ENCODE peak calls at places on chromosomes 13 and 19, in six cellular contexts. J, A, X, B, T and H are unnamed samples.

GRCh38 chr19:55549500-55550320 is 4.4 kb upstream of the SBK3 start:
- DNase-seq in J (no peak), A (peak; percentile 91), X (peak; percentile 69), B (no peak), T (peak; percentile 86), H (peak; percentile 93)

GRCh38 chr19:16076958-16077611 is 790 bp downstream of the TPM4 start:
- DNase-seq in J (peak; percentile 31), A (no peak), X (peak; percentile 50), B (no peak), T (no peak), H (no peak)

GRCh38 chr13:114062341-114062740 is 70.1 kb downstream of the RASA3 start:
- DNase-seq in J (no peak), A (no peak), X (no peak), B (no peak), T (no peak), H (no peak)

GRCh38 chr13:98480915-98481510 is 95.9 kb downstream of the STK24 start:
- DNase-seq in J (peak; percentile 63), A (peak; percentile 23), X (no peak), B (no peak), T (peak; percentile 31), H (no peak)

GRCh38 chr13:113533441-113533840 is 42.9 kb upstream of the DCUN1D2 start:
- DNase-seq in J (no peak), A (no peak), X (no peak), B (no peak), T (peak; percentile 80), H (no peak)

GRCh38 chr19:5985098-5985783 is 7.3 kb upstream of the RANBP3 start:
- DNase-seq in J (no peak), A (peak; percentile 26), X (no peak), B (no peak), T (peak; percentile 94), H (no peak)

GRCh38 chr13:80083516-80084085 is 257.3 kb downstream of the SPRY2 start:
- DNase-seq in J (no peak), A (peak; percentile 69), X (no peak), B (no peak), T (peak; percentile 14), H (peak; percentile 77)

GRCh38 chr19:31356587-31357314 is 7.5 kb upstream of the TSHZ3 start:
- DNase-seq in J (peak; percentile 76), A (no peak), X (peak; percentile 60), B (peak; percentile 38), T (no peak), H (no peak)

GRCh38 chr13:35718084-35718483 is 241.6 kb upstream of the MAB21L1 start:
- DNase-seq in J (no peak), A (no peak), X (no peak), B (no peak), T (no peak), H (no peak)

GRCh38 chr19:31553112-31553843 is 204.0 kb upstream of the TSHZ3 start:
- DNase-seq in J (no peak), A (no peak), X (no peak), B (no peak), T (no peak), H (no peak)

GRCh38 chr19:18496167-18496979 is 25.5 kb downstream of the ELL start:
- DNase-seq in J (peak; percentile 85), A (peak; percentile 77), X (no peak), B (no peak), T (peak; percentile 78), H (peak; percentile 23)

GRCh38 chr19:42386974-42387707 is 3.0 kb downstream of the CNFN start:
- DNase-seq in J (peak; percentile 72), A (peak; percentile 45), X (peak; percentile 82), B (peak; percentile 50), T (peak; percentile 40), H (peak; percentile 32)

GRCh38 chr19:41570639-41571112 is 5.3 kb upstream of the CEACAM21 start:
- DNase-seq in J (peak; percentile 91), A (peak; percentile 62), X (peak; percentile 78), B (peak; percentile 80), T (peak; percentile 49), H (peak; percentile 53)

GRCh38 chr13:44703371-44703770 is 127.2 kb upstream of the TSC22D1 start:
- DNase-seq in J (no peak), A (peak; percentile 85), X (no peak), B (no peak), T (peak; percentile 88), H (peak; percentile 23)

GRCh38 chr19:6376512-6377193 is 920 bp upstream of the PSPN start:
- DNase-seq in J (no peak), A (no peak), X (no peak), B (no peak), T (peak; percentile 27), H (peak; percentile 36)

GRCh38 chr19:47260476-47260875 is 4.2 kb downstream of the CCDC9 start:
- DNase-seq in J (no peak), A (no peak), X (no peak), B (no peak), T (no peak), H (no peak)

GRCh38 chr13:103431880-103432279 is 365.7 kb upstream of the SLC10A2 start:
- DNase-seq in J (no peak), A (no peak), X (no peak), B (no peak), T (no peak), H (no peak)

GRCh38 chr19:15371119-15371518 is 8.5 kb downstream of the AKAP8 start:
- DNase-seq in J (no peak), A (no peak), X (no peak), B (no peak), T (no peak), H (no peak)

GRCh38 chr13:97460004-97460756 is 26.2 kb downstream of the RAP2A start:
- DNase-seq in J (peak; percentile 18), A (peak; percentile 59), X (no peak), B (no peak), T (no peak), H (no peak)

GRCh38 chr19:10289167-10289835 is 451 bp upstream of the ICAM5 start:
- DNase-seq in J (peak; percentile 72), A (peak; percentile 32), X (peak; percentile 63), B (no peak), T (no peak), H (no peak)

GRCh38 chr13:112686987-112687386 is 2.9 kb upstream of the ATP11A start:
- DNase-seq in J (no peak), A (no peak), X (no peak), B (no peak), T (no peak), H (no peak)

GRCh38 chr19:17560205-17560595 is 4.8 kb downstream of the COLGALT1 start:
- DNase-seq in J (no peak), A (peak; percentile 97), X (no peak), B (no peak), T (peak; percentile 99), H (peak; percentile 88)

GRCh38 chr13:26221721-26222522 is at the start of gene RNF6:
- DNase-seq in J (peak; percentile 92), A (peak; percentile 99), X (peak; percentile 85), B (peak; percentile 74), T (peak; percentile 99), H (peak; percentile 99)

GRCh38 chr19:5832527-5833216 is 6.8 kb downstream of the FUT6 start:
- DNase-seq in J (no peak), A (no peak), X (no peak), B (no peak), T (no peak), H (no peak)

GRCh38 chr13:38213307-38213706 is 136.3 kb upstream of the UFM1 start:
- DNase-seq in J (no peak), A (peak; percentile 73), X (no peak), B (no peak), T (no peak), H (no peak)

GRCh38 chr19:41353466-41354342 is at the start of gene TGFB1:
- DNase-seq in J (peak; percentile 94), A (peak; percentile 81), X (peak; percentile 81), B (peak; percentile 87), T (peak; percentile 81), H (peak; percentile 93)

GRCh38 chr19:1566392-1567115 is 1.6 kb downstream of the MEX3D start:
- DNase-seq in J (no peak), A (peak; percentile 66), X (peak; percentile 72), B (no peak), T (peak; percentile 77), H (peak; percentile 81)

GRCh38 chr13:109704771-109705628 is 81.4 kb downstream of the IRS2 start:
- DNase-seq in J (no peak), A (peak; percentile 27), X (no peak), B (no peak), T (peak; percentile 76), H (peak; percentile 74)

GRCh38 chr13:88840085-88840484 is 1168.9 kb downstream of the SLITRK5 start:
- DNase-seq in J (no peak), A (no peak), X (no peak), B (no peak), T (no peak), H (no peak)